ENCODE peak calls at places on chromosomes 4 and X, in nine cellular contexts. M, O, T, L, I, A, W, R and V are unnamed samples.

GRCh38 chrX:150212672-150213480 is 150.2 kb upstream of the MAMLD1 start:
- DNase-seq in W (no peak), L (no peak), R (peak), I (peak), O (peak), M (no peak), T (no peak), A (no peak), V (peak)

GRCh38 chr4:82044141-82044993 is 329.4 kb downstream of the HNRNPD start:
- DNase-seq in L (peak), A (peak), M (no peak), R (no peak), T (peak), I (peak), W (peak), O (peak), V (peak)

GRCh38 chr4:107094976-107095375 is 58.9 kb upstream of the DKK2 start:
- DNase-seq in R (no peak), T (no peak), W (no peak), A (no peak), L (no peak), I (no peak), M (no peak), O (no peak), V (no peak)

GRCh38 chr4:151719045-151719743 is 41.6 kb downstream of the GATB start:
- DNase-seq in L (no peak), A (no peak), R (no peak), M (no peak), O (no peak), W (no peak), I (no peak), T (no peak), V (no peak)

GRCh38 chrX:130467936-130468335 is 66.1 kb downstream of the RBMX2 start:
- DNase-seq in M (no peak), L (no peak), W (no peak), A (no peak), I (no peak), R (no peak), T (no peak), O (no peak), V (no peak)

GRCh38 chrX:43655961-43656494 is at the start of gene MAOA:
- DNase-seq in L (no peak), T (no peak), I (no peak), M (peak), O (peak), R (peak), W (peak), A (no peak), V (peak)

GRCh38 chr4:55458164-55458563 is 62.4 kb downstream of the TMEM165 start:
- DNase-seq in L (no peak), I (peak), A (no peak), R (no peak), O (no peak), T (peak), M (no peak), W (no peak), V (no peak)

GRCh38 chrX:105461013-105461412 is 240.5 kb upstream of the TEX13A start:
- DNase-seq in I (no peak), W (no peak), O (no peak), R (no peak), M (no peak), L (peak), T (peak), A (no peak), V (no peak)

GRCh38 chr4:172202480-172203076 is 389.4 kb downstream of the GALNTL6 start:
- DNase-seq in O (no peak), A (peak), R (no peak), W (no peak), T (peak), I (peak), M (no peak), L (no peak), V (no peak)

GRCh38 chr4:147779449-147779848 is 47.6 kb downstream of the ARHGAP10 start:
- DNase-seq in A (no peak), O (no peak), L (no peak), W (no peak), M (no peak), T (no peak), I (no peak), R (no peak), V (no peak)
- H3K27ac ChIP-seq in A (no peak), O (no peak), L (no peak), W (no peak), M (no peak), T (no peak), I (no peak), R (no peak), V (no peak)

DNA sequence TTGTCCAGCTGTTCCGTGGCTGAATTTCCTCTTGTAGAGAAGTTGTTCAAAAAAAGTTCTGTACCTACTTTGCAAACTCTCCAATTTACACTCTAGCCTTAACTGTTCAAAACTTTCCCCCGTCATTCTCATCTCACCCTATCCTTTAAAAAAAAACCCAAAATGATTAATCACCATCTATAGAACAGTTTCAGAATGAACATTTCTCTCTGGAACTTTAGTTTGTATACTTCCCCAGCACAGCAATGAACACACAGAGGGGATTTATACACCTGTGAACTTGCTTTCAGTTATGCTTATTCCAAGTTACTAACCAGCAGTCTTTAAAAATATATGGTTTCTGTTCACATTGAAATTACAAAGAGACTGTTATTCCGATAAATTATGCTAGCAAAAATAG is 1.2 kb downstream of the GEMIN8 start:
- DNase-seq in T (no peak), O (no peak), L (no peak), I (no peak), W (no peak), R (no peak), M (no peak), A (no peak), V (no peak)
- H3K4me3 ChIP-seq in T (peak), O (no peak), L (peak), I (peak), W (no peak), R (peak), M (peak), A (peak), V (no peak)

DNA sequence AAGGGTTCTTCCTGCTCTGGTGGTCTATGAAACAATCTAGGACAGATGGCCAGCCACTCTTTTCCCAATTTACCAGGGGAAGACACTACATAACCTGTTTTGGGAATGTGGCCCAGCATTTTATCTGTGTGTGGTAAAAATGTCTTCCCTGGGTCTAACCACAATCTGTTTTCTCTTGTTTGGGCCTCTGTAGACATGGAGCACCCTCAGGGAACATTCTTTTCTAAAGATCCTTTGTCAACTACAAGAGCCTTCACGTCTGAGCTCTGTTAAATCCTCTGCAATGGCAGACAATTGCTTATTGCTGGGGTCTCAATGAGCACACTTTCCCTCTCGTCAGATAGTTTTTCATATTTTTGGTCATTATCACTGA is 35.5 kb downstream of the PLAC1 start:
- DNase-seq in R (no peak), W (no peak), L (peak), T (peak), M (no peak), A (no peak), I (peak), O (no peak), V (no peak)
- H3K27ac ChIP-seq in R (no peak), W (no peak), L (peak), T (peak), M (no peak), A (no peak), I (peak), O (no peak), V (no peak)

GRCh38 chr4:8270912-8271815 is 1.6 kb downstream of the HTRA3 start:
- DNase-seq in R (no peak), O (no peak), A (no peak), M (no peak), T (no peak), I (peak), L (no peak), W (no peak), V (no peak)
- H3K4me3 ChIP-seq in R (peak), O (no peak), A (no peak), M (no peak), T (no peak), I (no peak), L (no peak), W (peak), V (peak)

GRCh38 chrX:96387801-96388200 is 296.8 kb upstream of the DIAPH2 start:
- DNase-seq in L (no peak), O (peak), A (no peak), T (no peak), W (no peak), R (no peak), M (no peak), I (no peak), V (no peak)

GRCh38 chrX:96389314-96390048 is 295.2 kb upstream of the DIAPH2 start:
- DNase-seq in O (no peak), M (no peak), T (peak), W (no peak), L (no peak), R (no peak), A (no peak), I (no peak), V (no peak)

GRCh38 chrX:96383428-96383827 is 301.2 kb upstream of the DIAPH2 start:
- DNase-seq in O (no peak), M (no peak), A (no peak), I (no peak), W (no peak), T (no peak), L (no peak), R (no peak), V (no peak)

GRCh38 chrX:96386325-96386724 is 298.3 kb upstream of the DIAPH2 start:
- DNase-seq in A (no peak), M (no peak), T (no peak), W (no peak), L (no peak), R (no peak), O (no peak), I (no peak), V (no peak)

GRCh38 chrX:96386981-96387380 is 297.7 kb upstream of the DIAPH2 start:
- DNase-seq in T (no peak), A (no peak), L (no peak), W (no peak), M (no peak), I (no peak), O (no peak), R (no peak), V (no peak)
- H3K27ac ChIP-seq in T (no peak), A (no peak), L (no peak), W (no peak), M (no peak), I (no peak), O (no peak), R (no peak), V (no peak)

GRCh38 chrX:134139090-134139489 is 97.9 kb upstream of the CCDC160 start:
- DNase-seq in T (no peak), L (no peak), R (no peak), W (no peak), A (no peak), M (no peak), I (no peak), O (no peak), V (no peak)
- H3K4me3 ChIP-seq in T (no peak), L (no peak), R (no peak), W (no peak), A (no peak), M (no peak), I (no peak), O (no peak), V (no peak)